ENCODE peak calls at places on chromosomes 7 and 10, in four cellular contexts. One of them, this sample, is unnamed.

GRCh38 chr7:157497744-157498541 is 161.1 kb downstream of the DNAJB6 start:
- DNase-seq in DND-41: no peak
- DNase-seq in fibroblast of lung: no peak
- DNase-seq in mammary epithelial cell: no peak
- DNase-seq in this sample: peak

GRCh38 chr10:62851449-62851848 is 35.3 kb upstream of the EGR2 start:
- DNase-seq in DND-41: no peak
- DNase-seq in fibroblast of lung: no peak
- DNase-seq in mammary epithelial cell: no peak
- DNase-seq in this sample: no peak

GRCh38 chr7:128833148-128833938 is 3.1 kb downstream of the FLNC start:
- DNase-seq in DND-41: no peak
- DNase-seq in fibroblast of lung: peak
- DNase-seq in mammary epithelial cell: peak
- DNase-seq in this sample: peak

GRCh38 chr10:98886686-98887085 is 349.0 kb downstream of the HPSE2 start:
- DNase-seq in DND-41: no peak
- DNase-seq in fibroblast of lung: no peak
- DNase-seq in mammary epithelial cell: peak
- DNase-seq in this sample: no peak

GRCh38 chr7:80641548-80641947 is 3.1 kb downstream of the CD36 start:
- DNase-seq in DND-41: no peak
- DNase-seq in fibroblast of lung: no peak
- DNase-seq in mammary epithelial cell: no peak
- DNase-seq in this sample: no peak

GRCh38 chr10:24718031-24718855 is 5.4 kb downstream of the ARHGAP21 start:
- DNase-seq in DND-41: no peak
- DNase-seq in fibroblast of lung: peak
- DNase-seq in mammary epithelial cell: peak
- DNase-seq in this sample: peak

GRCh38 chr10:132543916-132544743 is 6.5 kb downstream of the INPP5A start:
- DNase-seq in DND-41: no peak
- DNase-seq in fibroblast of lung: no peak
- DNase-seq in mammary epithelial cell: no peak
- DNase-seq in this sample: no peak

GRCh38 chr10:20891338-20891714 is 5.8 kb downstream of the NEBL start:
- DNase-seq in DND-41: no peak
- DNase-seq in fibroblast of lung: peak
- DNase-seq in mammary epithelial cell: peak
- DNase-seq in this sample: no peak

GRCh38 chr7:98594787-98595186 is 22.3 kb upstream of the NPTX2 start:
- DNase-seq in DND-41: no peak
- DNase-seq in fibroblast of lung: no peak
- DNase-seq in mammary epithelial cell: no peak
- DNase-seq in this sample: no peak

GRCh38 chr10:79299397-79300370 is 47.6 kb upstream of the PPIF start:
- DNase-seq in DND-41: no peak
- DNase-seq in fibroblast of lung: peak
- DNase-seq in mammary epithelial cell: no peak
- DNase-seq in this sample: peak

GRCh38 chr10:70657036-70657435 is 15.3 kb upstream of the ADAMTS14 start:
- DNase-seq in DND-41: no peak
- DNase-seq in fibroblast of lung: peak
- DNase-seq in mammary epithelial cell: no peak
- DNase-seq in this sample: no peak

GRCh38 chr7:42096681-42097637 is 140.1 kb downstream of the GLI3 start:
- DNase-seq in DND-41: no peak
- DNase-seq in fibroblast of lung: peak
- DNase-seq in mammary epithelial cell: peak
- DNase-seq in this sample: peak

GRCh38 chr10:97106207-97106606 is 79.6 kb downstream of the SLIT1 start:
- DNase-seq in DND-41: no peak
- DNase-seq in fibroblast of lung: no peak
- DNase-seq in mammary epithelial cell: no peak
- DNase-seq in this sample: no peak

GRCh38 chr7:35465791-35466336 is 212.0 kb upstream of the TBX20 start:
- DNase-seq in DND-41: no peak
- DNase-seq in fibroblast of lung: no peak
- DNase-seq in mammary epithelial cell: no peak
- DNase-seq in this sample: no peak

GRCh38 chr7:40147371-40148246 is 12.8 kb downstream of the SUGCT start:
- DNase-seq in DND-41: no peak
- DNase-seq in fibroblast of lung: peak
- DNase-seq in mammary epithelial cell: no peak
- DNase-seq in this sample: no peak

GRCh38 chr10:46026106-46026505 is 4.3 kb downstream of the NCOA4 start:
- DNase-seq in DND-41: no peak
- DNase-seq in fibroblast of lung: peak
- DNase-seq in mammary epithelial cell: no peak
- DNase-seq in this sample: no peak

GRCh38 chr7:54773472-54774399 is 14.7 kb upstream of the SEC61G start:
- DNase-seq in DND-41: peak
- DNase-seq in fibroblast of lung: peak
- DNase-seq in mammary epithelial cell: peak
- DNase-seq in this sample: peak

GRCh38 chr10:99976886-99977391 is 32.8 kb downstream of the DNMBP start:
- DNase-seq in DND-41: no peak
- DNase-seq in fibroblast of lung: peak
- DNase-seq in mammary epithelial cell: peak
- DNase-seq in this sample: peak

GRCh38 chr10:133475821-133476640 is 22.3 kb downstream of the SCART1 start:
- DNase-seq in DND-41: no peak
- DNase-seq in fibroblast of lung: no peak
- DNase-seq in mammary epithelial cell: peak
- DNase-seq in this sample: peak

GRCh38 chr10:104417629-104418292 is 64.1 kb downstream of the CFAP58 start:
- DNase-seq in DND-41: no peak
- DNase-seq in fibroblast of lung: peak
- DNase-seq in mammary epithelial cell: no peak
- DNase-seq in this sample: no peak

GRCh38 chr10:101067356-101068083 is 5.7 kb downstream of the KAZALD1 start:
- DNase-seq in DND-41: peak
- DNase-seq in fibroblast of lung: peak
- DNase-seq in mammary epithelial cell: peak
- DNase-seq in this sample: peak

GRCh38 chr7:138875794-138876193 is 77.8 kb upstream of the ATP6V0A4 start:
- DNase-seq in DND-41: peak
- DNase-seq in fibroblast of lung: peak
- DNase-seq in mammary epithelial cell: peak
- DNase-seq in this sample: peak

GRCh38 chr10:49568235-49568634 is 29.3 kb upstream of the ERCC6 start:
- DNase-seq in DND-41: no peak
- DNase-seq in fibroblast of lung: peak
- DNase-seq in mammary epithelial cell: peak
- DNase-seq in this sample: peak

GRCh38 chr7:36011588-36011965 is 141.5 kb upstream of the EEPD1 start:
- DNase-seq in DND-41: no peak
- DNase-seq in fibroblast of lung: no peak
- DNase-seq in mammary epithelial cell: no peak
- DNase-seq in this sample: no peak

GRCh38 chr7:70417061-70417655 is 714.8 kb upstream of the GALNT17 start:
- DNase-seq in DND-41: no peak
- DNase-seq in fibroblast of lung: no peak
- DNase-seq in mammary epithelial cell: no peak
- DNase-seq in this sample: no peak

GRCh38 chr10:110746254-110746826 is 102.2 kb downstream of the RBM20 start:
- DNase-seq in DND-41: peak
- DNase-seq in fibroblast of lung: peak
- DNase-seq in mammary epithelial cell: peak
- DNase-seq in this sample: no peak

GRCh38 chr10:7150349-7150748 is 260.5 kb downstream of the SFMBT2 start:
- DNase-seq in DND-41: no peak
- DNase-seq in fibroblast of lung: no peak
- DNase-seq in mammary epithelial cell: no peak
- DNase-seq in this sample: no peak

GRCh38 chr7:33733865-33734650 is 171.3 kb upstream of the BMPER start:
- DNase-seq in DND-41: no peak
- DNase-seq in fibroblast of lung: no peak
- DNase-seq in mammary epithelial cell: no peak
- DNase-seq in this sample: no peak

GRCh38 chr7:129636641-129637040 is 25.1 kb downstream of the NRF1 start:
- DNase-seq in DND-41: no peak
- DNase-seq in fibroblast of lung: no peak
- DNase-seq in mammary epithelial cell: no peak
- DNase-seq in this sample: no peak

GRCh38 chr7:143384148-143384547 is 3.0 kb downstream of the ZYX start:
- DNase-seq in DND-41: no peak
- DNase-seq in fibroblast of lung: peak
- DNase-seq in mammary epithelial cell: no peak
- DNase-seq in this sample: peak

GRCh38 chr7:21154592-21154991 is 273.3 kb upstream of the SP4 start:
- DNase-seq in DND-41: no peak
- DNase-seq in fibroblast of lung: no peak
- DNase-seq in mammary epithelial cell: no peak
- DNase-seq in this sample: no peak

GRCh38 chr10:125911990-125912389 is 15.6 kb downstream of the FANK1 start:
- DNase-seq in DND-41: no peak
- DNase-seq in fibroblast of lung: no peak
- DNase-seq in mammary epithelial cell: no peak
- DNase-seq in this sample: no peak

GRCh38 chr10:125911145-125911544 is 14.8 kb downstream of the FANK1 start:
- DNase-seq in DND-41: no peak
- DNase-seq in fibroblast of lung: no peak
- DNase-seq in mammary epithelial cell: no peak
- DNase-seq in this sample: no peak

GRCh38 chr10:125916977-125917376 is 20.6 kb downstream of the FANK1 start:
- DNase-seq in DND-41: no peak
- DNase-seq in fibroblast of lung: no peak
- DNase-seq in mammary epithelial cell: no peak
- DNase-seq in this sample: no peak
- TF ChIP-seq CTCF in DND-41: no peak
- TF ChIP-seq CTCF in fibroblast of lung: no peak
- TF ChIP-seq CTCF in mammary epithelial cell: no peak
- TF ChIP-seq CTCF in this sample: no peak

DNA sequence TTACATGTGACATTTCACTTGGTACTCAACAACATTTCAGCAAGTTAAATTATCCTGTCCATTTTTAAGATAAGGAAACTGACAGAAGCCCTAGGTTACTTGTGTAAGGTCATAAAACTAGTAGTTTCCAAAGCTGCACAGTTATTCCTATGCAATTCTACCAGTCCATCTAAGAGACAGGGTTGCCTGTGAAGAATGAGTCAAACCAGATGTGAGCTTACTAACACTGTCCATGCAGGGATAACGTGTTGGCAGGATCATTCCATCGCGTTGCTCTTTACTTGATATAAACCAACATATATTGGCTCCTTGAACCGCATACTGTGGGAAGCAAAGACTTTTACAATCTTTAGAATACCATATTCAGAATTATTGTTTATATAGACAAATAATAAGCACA is 280.9 kb upstream of the HGF start:
- DNase-seq in DND-41: no peak
- DNase-seq in fibroblast of lung: peak
- DNase-seq in mammary epithelial cell: no peak
- DNase-seq in this sample: no peak
- H3K4me2 ChIP-seq in DND-41: no peak
- H3K4me2 ChIP-seq in fibroblast of lung: peak
- H3K4me2 ChIP-seq in mammary epithelial cell: no peak
- H3K4me2 ChIP-seq in this sample: peak

DNA sequence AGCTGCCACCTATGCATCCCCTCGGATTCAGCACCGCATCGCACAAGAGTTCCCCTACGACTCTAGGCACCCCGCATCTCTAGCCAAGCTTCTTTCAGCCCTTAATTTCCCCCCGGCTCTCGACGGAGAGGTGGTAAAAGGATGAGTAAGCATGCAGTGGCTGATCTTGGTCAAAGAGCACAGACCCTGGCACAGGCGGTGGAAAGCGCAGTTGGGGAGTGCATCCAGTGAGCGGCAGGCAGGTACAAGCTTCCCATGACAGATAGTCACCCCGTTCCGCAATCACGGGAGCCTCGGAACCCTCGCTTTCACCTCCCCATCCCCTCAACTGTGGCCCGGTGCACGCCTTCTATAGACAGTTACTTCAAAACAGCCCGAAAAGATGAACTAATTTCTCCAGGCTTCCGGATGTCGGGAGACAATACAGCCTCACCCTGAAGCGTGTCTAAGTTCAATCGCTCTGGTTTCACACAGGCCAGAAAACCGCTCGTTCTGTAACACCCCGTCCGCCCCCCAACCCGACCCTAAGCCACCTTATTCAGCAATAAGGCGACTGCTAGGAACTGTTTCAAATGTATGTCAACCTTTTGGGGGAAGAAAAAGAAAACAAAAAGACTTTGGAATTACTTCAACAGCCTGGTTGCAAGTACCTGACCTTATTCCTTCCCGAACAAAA is 1.5 kb downstream of the RHEB start:
- DNase-seq in DND-41: peak
- DNase-seq in fibroblast of lung: peak
- DNase-seq in mammary epithelial cell: peak
- DNase-seq in this sample: peak
- H2AFZ ChIP-seq in DND-41: peak
- H2AFZ ChIP-seq in fibroblast of lung: no peak
- H2AFZ ChIP-seq in mammary epithelial cell: no peak
- H2AFZ ChIP-seq in this sample: peak

DNA sequence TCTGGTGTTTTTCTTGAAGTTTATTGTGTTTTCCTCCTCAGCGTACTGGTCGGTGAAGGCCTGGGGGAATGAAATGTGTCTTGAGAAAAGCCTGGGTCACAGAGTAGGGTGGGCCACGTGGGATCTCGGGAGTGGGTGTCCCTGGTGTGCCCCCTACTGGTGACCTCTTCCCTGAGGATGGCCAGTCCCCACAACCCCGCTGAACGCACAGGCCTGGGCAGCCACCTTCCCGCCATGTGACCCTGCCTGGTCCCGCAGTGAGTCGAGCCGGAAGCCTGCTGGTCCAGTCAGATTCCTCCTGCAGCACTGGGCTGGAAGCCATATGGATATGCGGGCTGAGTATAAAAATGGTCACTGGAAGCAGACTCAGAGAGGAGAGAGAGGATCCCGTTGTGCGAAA is 52.9 kb upstream of the GNA12 start:
- DNase-seq in DND-41: no peak
- DNase-seq in fibroblast of lung: no peak
- DNase-seq in mammary epithelial cell: no peak
- DNase-seq in this sample: peak
- TF ChIP-seq CTCF in DND-41: peak
- TF ChIP-seq CTCF in fibroblast of lung: no peak
- TF ChIP-seq CTCF in mammary epithelial cell: no peak
- TF ChIP-seq CTCF in this sample: no peak

DNA sequence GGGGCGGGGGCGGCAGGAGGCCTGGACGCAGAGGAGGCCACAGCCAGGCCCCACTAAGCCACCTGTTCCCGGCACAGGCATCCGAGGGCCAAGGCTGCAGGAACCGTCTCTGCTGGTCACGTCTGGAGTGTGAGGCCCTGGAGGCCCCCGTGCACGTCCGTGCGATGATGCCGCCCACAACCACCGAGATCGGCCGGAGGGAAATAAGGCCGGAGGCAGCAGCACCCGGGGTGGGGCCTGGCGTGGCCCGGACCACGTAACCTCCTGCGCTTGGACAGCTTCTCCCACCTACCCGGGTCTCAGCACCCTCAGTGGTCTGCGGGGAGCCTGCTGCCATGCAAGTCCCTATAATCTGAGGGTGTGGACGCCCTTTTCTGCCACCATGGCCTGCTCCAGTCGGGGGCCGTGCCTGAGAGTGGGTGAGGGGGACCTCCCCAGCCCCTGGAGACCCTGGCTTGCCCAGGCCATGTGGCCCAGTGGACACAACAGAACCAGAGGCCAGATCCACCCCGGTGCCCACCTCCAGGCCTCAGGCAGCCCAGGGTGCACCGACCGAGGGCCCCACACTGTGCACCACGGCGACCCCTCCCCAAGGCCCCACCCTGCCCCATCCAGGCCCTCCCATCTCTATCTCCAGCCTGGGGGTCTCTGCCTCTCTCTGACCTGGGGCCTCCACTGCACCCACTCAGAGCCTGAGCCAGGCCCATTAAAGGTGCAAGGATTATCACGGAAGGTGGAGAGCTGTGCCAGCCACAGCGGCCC is 83.1 kb downstream of the PDGFA start:
- DNase-seq in DND-41: no peak
- DNase-seq in fibroblast of lung: no peak
- DNase-seq in mammary epithelial cell: no peak
- DNase-seq in this sample: no peak
- H3K4me2 ChIP-seq in DND-41: no peak
- H3K4me2 ChIP-seq in fibroblast of lung: no peak
- H3K4me2 ChIP-seq in mammary epithelial cell: no peak
- H3K4me2 ChIP-seq in this sample: no peak

This sample was measured in osteoblast.